ENCODE peak calls at places on chromosomes 3 and 15, in ten cellular contexts. One of them, this sample, is unnamed.

GRCh38 chr3:129966876-129967275 is 7.6 kb upstream of the TRH start:
- DNase-seq in NCI-H187: no peak
- DNase-seq in foreskin keratinocyte: no peak
- DNase-seq in AG10803: no peak
- DNase-seq in mesenchymal stem cell: no peak
- DNase-seq in EH: no peak
- DNase-seq in CD8-positive, alpha-beta memory T cell: no peak
- DNase-seq in stimulated activated CD4-positive, alpha-beta T cell treated with anti-CD3 and anti-CD28 coated beads, Interleukin-4, amount 100 ng/mL, for 48 hours: no peak
- DNase-seq in mesothelial cell of epicardium: no peak
- DNase-seq in GM13977: no peak
- DNase-seq in this sample: no peak

GRCh38 chr3:93969443-93969842 is 4.3 kb downstream of the PROS1 start:
- DNase-seq in EH: peak
- DNase-seq in stimulated activated CD4-positive, alpha-beta T cell treated with anti-CD3 and anti-CD28 coated beads, Interleukin-4, amount 100 ng/mL, for 48 hours: no peak
- DNase-seq in mesothelial cell of epicardium: no peak
- DNase-seq in AG10803: peak
- DNase-seq in CD8-positive, alpha-beta memory T cell: no peak
- DNase-seq in NCI-H187: no peak
- DNase-seq in foreskin keratinocyte: no peak
- DNase-seq in mesenchymal stem cell: peak
- DNase-seq in GM13977: no peak
- DNase-seq in this sample: no peak

GRCh38 chr15:41241251-41241964 is 10.3 kb downstream of the CHP1 start:
- DNase-seq in AG10803: no peak
- DNase-seq in EH: no peak
- DNase-seq in NCI-H187: peak
- DNase-seq in stimulated activated CD4-positive, alpha-beta T cell treated with anti-CD3 and anti-CD28 coated beads, Interleukin-4, amount 100 ng/mL, for 48 hours: no peak
- DNase-seq in GM13977: no peak
- DNase-seq in mesenchymal stem cell: no peak
- DNase-seq in foreskin keratinocyte: no peak
- DNase-seq in CD8-positive, alpha-beta memory T cell: no peak
- DNase-seq in mesothelial cell of epicardium: no peak
- DNase-seq in this sample: no peak

GRCh38 chr3:44012146-44012899 is 229.4 kb upstream of the TOPAZ1 start:
- DNase-seq in mesothelial cell of epicardium: no peak
- DNase-seq in stimulated activated CD4-positive, alpha-beta T cell treated with anti-CD3 and anti-CD28 coated beads, Interleukin-4, amount 100 ng/mL, for 48 hours: no peak
- DNase-seq in mesenchymal stem cell: no peak
- DNase-seq in EH: no peak
- DNase-seq in CD8-positive, alpha-beta memory T cell: no peak
- DNase-seq in NCI-H187: no peak
- DNase-seq in AG10803: no peak
- DNase-seq in foreskin keratinocyte: no peak
- DNase-seq in GM13977: no peak
- DNase-seq in this sample: no peak

GRCh38 chr15:62957130-62957529 is 85.4 kb upstream of the TPM1 start:
- DNase-seq in EH: peak
- DNase-seq in GM13977: no peak
- DNase-seq in mesothelial cell of epicardium: no peak
- DNase-seq in stimulated activated CD4-positive, alpha-beta T cell treated with anti-CD3 and anti-CD28 coated beads, Interleukin-4, amount 100 ng/mL, for 48 hours: no peak
- DNase-seq in NCI-H187: no peak
- DNase-seq in mesenchymal stem cell: peak
- DNase-seq in foreskin keratinocyte: no peak
- DNase-seq in CD8-positive, alpha-beta memory T cell: no peak
- DNase-seq in AG10803: peak
- DNase-seq in this sample: no peak

GRCh38 chr3:13210221-13210975 is 137.2 kb upstream of the IQSEC1 start:
- DNase-seq in mesenchymal stem cell: no peak
- DNase-seq in GM13977: no peak
- DNase-seq in CD8-positive, alpha-beta memory T cell: no peak
- DNase-seq in stimulated activated CD4-positive, alpha-beta T cell treated with anti-CD3 and anti-CD28 coated beads, Interleukin-4, amount 100 ng/mL, for 48 hours: no peak
- DNase-seq in AG10803: no peak
- DNase-seq in NCI-H187: no peak
- DNase-seq in EH: no peak
- DNase-seq in mesothelial cell of epicardium: no peak
- DNase-seq in foreskin keratinocyte: no peak
- DNase-seq in this sample: no peak

GRCh38 chr3:135226057-135226456 is 431.0 kb downstream of the EPHB1 start:
- DNase-seq in AG10803: no peak
- DNase-seq in foreskin keratinocyte: no peak
- DNase-seq in NCI-H187: no peak
- DNase-seq in GM13977: peak
- DNase-seq in CD8-positive, alpha-beta memory T cell: no peak
- DNase-seq in stimulated activated CD4-positive, alpha-beta T cell treated with anti-CD3 and anti-CD28 coated beads, Interleukin-4, amount 100 ng/mL, for 48 hours: no peak
- DNase-seq in EH: no peak
- DNase-seq in mesothelial cell of epicardium: no peak
- DNase-seq in mesenchymal stem cell: no peak
- DNase-seq in this sample: no peak

GRCh38 chr3:70702132-70702531 is 389.7 kb upstream of the MDFIC2 start:
- DNase-seq in CD8-positive, alpha-beta memory T cell: no peak
- DNase-seq in GM13977: no peak
- DNase-seq in NCI-H187: no peak
- DNase-seq in EH: no peak
- DNase-seq in mesenchymal stem cell: no peak
- DNase-seq in AG10803: no peak
- DNase-seq in mesothelial cell of epicardium: no peak
- DNase-seq in foreskin keratinocyte: peak
- DNase-seq in stimulated activated CD4-positive, alpha-beta T cell treated with anti-CD3 and anti-CD28 coated beads, Interleukin-4, amount 100 ng/mL, for 48 hours: no peak
- DNase-seq in this sample: no peak

GRCh38 chr15:39195988-39196486 is 384.8 kb upstream of the THBS1 start:
- DNase-seq in AG10803: peak
- DNase-seq in stimulated activated CD4-positive, alpha-beta T cell treated with anti-CD3 and anti-CD28 coated beads, Interleukin-4, amount 100 ng/mL, for 48 hours: no peak
- DNase-seq in mesenchymal stem cell: peak
- DNase-seq in EH: peak
- DNase-seq in foreskin keratinocyte: peak
- DNase-seq in CD8-positive, alpha-beta memory T cell: no peak
- DNase-seq in GM13977: no peak
- DNase-seq in NCI-H187: no peak
- DNase-seq in mesothelial cell of epicardium: no peak
- DNase-seq in this sample: no peak

GRCh38 chr3:50550079-50550736 is 17.3 kb downstream of the C3orf18 start:
- DNase-seq in mesothelial cell of epicardium: no peak
- DNase-seq in foreskin keratinocyte: no peak
- DNase-seq in CD8-positive, alpha-beta memory T cell: peak
- DNase-seq in stimulated activated CD4-positive, alpha-beta T cell treated with anti-CD3 and anti-CD28 coated beads, Interleukin-4, amount 100 ng/mL, for 48 hours: peak
- DNase-seq in GM13977: peak
- DNase-seq in NCI-H187: peak
- DNase-seq in mesenchymal stem cell: peak
- DNase-seq in EH: peak
- DNase-seq in AG10803: no peak
- DNase-seq in this sample: peak

GRCh38 chr3:136547293-136547692 is 204.9 kb downstream of the STAG1 start:
- DNase-seq in EH: peak
- DNase-seq in GM13977: no peak
- DNase-seq in mesothelial cell of epicardium: no peak
- DNase-seq in foreskin keratinocyte: no peak
- DNase-seq in mesenchymal stem cell: peak
- DNase-seq in CD8-positive, alpha-beta memory T cell: no peak
- DNase-seq in NCI-H187: no peak
- DNase-seq in AG10803: peak
- DNase-seq in stimulated activated CD4-positive, alpha-beta T cell treated with anti-CD3 and anti-CD28 coated beads, Interleukin-4, amount 100 ng/mL, for 48 hours: no peak
- DNase-seq in this sample: no peak

GRCh38 chr15:92899910-92900711 is at the start of gene CHD2:
- DNase-seq in mesothelial cell of epicardium: no peak
- DNase-seq in EH: peak
- DNase-seq in NCI-H187: peak
- DNase-seq in mesenchymal stem cell: peak
- DNase-seq in stimulated activated CD4-positive, alpha-beta T cell treated with anti-CD3 and anti-CD28 coated beads, Interleukin-4, amount 100 ng/mL, for 48 hours: peak
- DNase-seq in GM13977: peak
- DNase-seq in foreskin keratinocyte: peak
- DNase-seq in AG10803: peak
- DNase-seq in CD8-positive, alpha-beta memory T cell: peak
- DNase-seq in this sample: no peak

GRCh38 chr15:74768771-74769342 is 13.0 kb upstream of the CSK start:
- DNase-seq in EH: peak
- DNase-seq in AG10803: peak
- DNase-seq in CD8-positive, alpha-beta memory T cell: peak
- DNase-seq in foreskin keratinocyte: no peak
- DNase-seq in mesenchymal stem cell: peak
- DNase-seq in GM13977: peak
- DNase-seq in mesothelial cell of epicardium: no peak
- DNase-seq in stimulated activated CD4-positive, alpha-beta T cell treated with anti-CD3 and anti-CD28 coated beads, Interleukin-4, amount 100 ng/mL, for 48 hours: no peak
- DNase-seq in NCI-H187: no peak
- DNase-seq in this sample: peak

GRCh38 chr15:46137443-46137842 is 502.6 kb downstream of the SQOR start:
- DNase-seq in mesenchymal stem cell: no peak
- DNase-seq in stimulated activated CD4-positive, alpha-beta T cell treated with anti-CD3 and anti-CD28 coated beads, Interleukin-4, amount 100 ng/mL, for 48 hours: no peak
- DNase-seq in mesothelial cell of epicardium: no peak
- DNase-seq in foreskin keratinocyte: no peak
- DNase-seq in EH: no peak
- DNase-seq in GM13977: no peak
- DNase-seq in AG10803: no peak
- DNase-seq in CD8-positive, alpha-beta memory T cell: no peak
- DNase-seq in NCI-H187: no peak
- DNase-seq in this sample: no peak

GRCh38 chr15:60760646-60761504 is 281.9 kb upstream of the ICE2 start:
- DNase-seq in CD8-positive, alpha-beta memory T cell: no peak
- DNase-seq in EH: peak
- DNase-seq in AG10803: peak
- DNase-seq in mesothelial cell of epicardium: no peak
- DNase-seq in stimulated activated CD4-positive, alpha-beta T cell treated with anti-CD3 and anti-CD28 coated beads, Interleukin-4, amount 100 ng/mL, for 48 hours: no peak
- DNase-seq in foreskin keratinocyte: peak
- DNase-seq in NCI-H187: no peak
- DNase-seq in mesenchymal stem cell: peak
- DNase-seq in GM13977: no peak
- DNase-seq in this sample: no peak

This sample was measured in GM12891.